ENCODE peak calls at places on chromosomes 3 and 15, in ten cellular contexts. D is H1, Q is right lobe of liver, T is spleen, I is body of pancreas, M is HCT116, H is prostate gland, W is uterus, Y is heart left ventricle, R is IMR-90. Z is an unnamed sample. For H3K4me1, the result is how much of the 10 kb centered on the place peaks cover.

GRCh38 chr3:24270204-24270671 is 224.4 kb downstream of the THRB start:
- DNase-seq in D (no peak), Q (no peak), T (no peak), I (no peak), M (no peak), H (no peak), W (no peak), Y (no peak), R (no peak), Z (no peak)

GRCh38 chr15:32028921-32029320 is 1.4 kb upstream of the CHRNA7 start:
- DNase-seq in D (peak), Q (no peak), T (no peak), I (no peak), M (no peak), H (no peak), W (no peak), Y (no peak), R (no peak), Z (no peak)

GRCh38 chr3:51702156-51702555 is 4.7 kb upstream of the GRM2 start:
- DNase-seq in D (no peak), Q (no peak), T (peak), I (no peak), M (no peak), H (no peak), W (no peak), Y (peak), R (no peak), Z (no peak)

GRCh38 chr3:69328903-69329302 is 57.0 kb downstream of the FRMD4B start:
- DNase-seq in D (no peak), Q (no peak), T (no peak), I (no peak), M (no peak), H (no peak), W (no peak), Y (no peak), R (no peak), Z (no peak)

GRCh38 chr15:90165659-90166489 is 35.3 kb upstream of the SEMA4B start:
- DNase-seq in D (no peak), Q (peak), T (no peak), I (peak), M (peak), H (peak), W (peak), Y (peak), R (peak), Z (no peak)

GRCh38 chr15:54580643-54581042 is 602.4 kb downstream of the UNC13C start:
- DNase-seq in D (no peak), Q (no peak), T (no peak), I (no peak), M (no peak), H (no peak), W (no peak), Y (no peak), R (no peak), Z (no peak)

GRCh38 chr3:112043621-112044201 is 9.2 kb downstream of the TMPRSS7 start:
- DNase-seq in D (no peak), Q (peak), T (no peak), I (peak), M (peak), H (peak), W (peak), Y (no peak), R (peak), Z (no peak)

GRCh38 chr3:135366816-135367215 is 571.8 kb downstream of the EPHB1 start:
- DNase-seq in D (no peak), Q (no peak), T (no peak), I (no peak), M (no peak), H (no peak), W (no peak), Y (no peak), R (no peak), Z (no peak)

GRCh38 chr15:76340198-76340801 is 3.7 kb downstream of the ISL2 start:
- DNase-seq in D (peak), Q (no peak), T (peak), I (peak), M (no peak), H (no peak), W (no peak), Y (no peak), R (no peak), Z (no peak)

GRCh38 chr3:58989173-58989572 is 60.7 kb downstream of the CFAP20DC start:
- DNase-seq in D (no peak), Q (no peak), T (no peak), I (no peak), M (no peak), H (no peak), W (no peak), Y (no peak), R (peak), Z (no peak)

GRCh38 chr15:67172172-67172571 is 82.3 kb downstream of the AAGAB start:
- DNase-seq in D (no peak), Q (no peak), T (no peak), I (no peak), M (no peak), H (no peak), W (no peak), Y (no peak), R (peak), Z (no peak)

GRCh38 chr3:123893012-123893411 is 8.9 kb upstream of the MYLK start:
- DNase-seq in D (no peak), Q (no peak), T (no peak), I (no peak), M (no peak), H (no peak), W (no peak), Y (no peak), R (no peak), Z (no peak)

GRCh38 chr3:197381371-197381770 is 83.0 kb upstream of the DLG1 start:
- DNase-seq in D (no peak), Q (no peak), T (no peak), I (no peak), M (no peak), H (no peak), W (no peak), Y (no peak), R (no peak), Z (no peak)

GRCh38 chr3:4833471-4833870 is 145.8 kb upstream of the BHLHE40 start:
- DNase-seq in D (no peak), Q (no peak), T (no peak), I (no peak), M (no peak), H (no peak), W (no peak), Y (no peak), R (no peak), Z (no peak)

GRCh38 chr3:81033690-81034089 is 727.8 kb downstream of the GBE1 start:
- DNase-seq in D (no peak), Q (no peak), T (no peak), I (no peak), M (no peak), H (no peak), W (no peak), Y (no peak), R (no peak), Z (no peak)

GRCh38 chr3:107285197-107285596 is 92.0 kb upstream of the CCDC54 start:
- DNase-seq in D (no peak), Q (no peak), T (no peak), I (no peak), M (no peak), H (no peak), W (no peak), Y (no peak), R (peak), Z (no peak)

GRCh38 chr3:126927846-126928245 is 55.1 kb upstream of the PLXNA1 start:
- DNase-seq in D (no peak), Q (no peak), T (peak), I (no peak), M (no peak), H (no peak), W (no peak), Y (no peak), R (no peak), Z (no peak)

GRCh38 chr3:139319428-139320402 is 24.1 kb upstream of the MRPS22 start:
- DNase-seq in D (peak), Q (no peak), T (no peak), I (peak), M (no peak), H (no peak), W (no peak), Y (no peak), R (no peak), Z (no peak)

GRCh38 chr3:52305926-52306325 is 10.2 kb upstream of the DNAH1 start:
- DNase-seq in D (no peak), Q (no peak), T (no peak), I (no peak), M (no peak), H (no peak), W (no peak), Y (no peak), R (no peak), Z (no peak)

GRCh38 chr3:6779140-6779539 is 81.8 kb upstream of the GRM7 start:
- DNase-seq in D (peak), Q (no peak), T (no peak), I (no peak), M (peak), H (no peak), W (no peak), Y (no peak), R (no peak), Z (no peak)

GRCh38 chr15:51094606-51095569 is at the start of gene TNFAIP8L3:
- DNase-seq in D (peak), Q (peak), T (peak), I (peak), M (no peak), H (no peak), W (peak), Y (peak), R (no peak), Z (no peak)

GRCh38 chr15:66629817-66630576 is 64.2 kb upstream of the LCTL start:
- DNase-seq in D (no peak), Q (no peak), T (no peak), I (no peak), M (no peak), H (no peak), W (no peak), Y (no peak), R (no peak), Z (no peak)

GRCh38 chr15:59255647-59256380 is 49.2 kb downstream of the LDHAL6B start:
- DNase-seq in D (no peak), Q (peak), T (no peak), I (peak), M (peak), H (no peak), W (no peak), Y (no peak), R (peak), Z (no peak)

GRCh38 chr15:62569460-62570404 is 404.6 kb upstream of the C2CD4B start:
- DNase-seq in D (no peak), Q (peak), T (no peak), I (peak), M (no peak), H (peak), W (no peak), Y (peak), R (peak), Z (peak)

GRCh38 chr3:191473766-191474198 is 12.8 kb downstream of the PYDC2 start:
- DNase-seq in D (no peak), Q (no peak), T (no peak), I (no peak), M (no peak), H (peak), W (no peak), Y (no peak), R (no peak), Z (no peak)

GRCh38 chr15:40441012-40441735 is 421 bp downstream of the BAHD1 start:
- DNase-seq in D (peak), Q (no peak), T (peak), I (no peak), M (no peak), H (no peak), W (no peak), Y (peak), R (no peak), Z (no peak)

GRCh38 chr3:24953060-24953771 is 458.6 kb upstream of the THRB start:
- DNase-seq in D (no peak), Q (no peak), T (no peak), I (no peak), M (no peak), H (no peak), W (no peak), Y (no peak), R (no peak), Z (no peak)

GRCh38 chr3:45617430-45618080 is 23.0 kb downstream of the LIMD1 start:
- DNase-seq in D (no peak), Q (peak), T (peak), I (peak), M (no peak), H (peak), W (no peak), Y (no peak), R (no peak), Z (no peak)

GRCh38 chr3:468172-468571 is 271.6 kb downstream of the CHL1 start:
- DNase-seq in D (no peak), Q (no peak), T (no peak), I (no peak), M (no peak), H (no peak), W (no peak), Y (no peak), R (no peak), Z (no peak)

GRCh38 chr3:177144922-177145321 is 52.4 kb downstream of the TBL1XR1 start:
- DNase-seq in D (no peak), Q (no peak), T (no peak), I (no peak), M (no peak), H (no peak), W (no peak), Y (no peak), R (no peak), Z (no peak)

GRCh38 chr3:10738688-10739372 is 77.2 kb upstream of the SLC6A11 start:
- DNase-seq in D (peak), Q (peak), T (peak), I (peak), M (peak), H (peak), W (peak), Y (peak), R (peak), Z (peak)

GRCh38 chr3:53842436-53843194 is 3.6 kb downstream of the CHDH start:
- DNase-seq in D (peak), Q (peak), T (no peak), I (peak), M (peak), H (peak), W (peak), Y (no peak), R (peak), Z (peak)

GRCh38 chr3:143216709-143217182 is 97.2 kb downstream of the CHST2 start:
- DNase-seq in D (no peak), Q (no peak), T (no peak), I (no peak), M (no peak), H (no peak), W (no peak), Y (no peak), R (no peak), Z (no peak)

GRCh38 chr15:41512512-41513281 is 930 bp downstream of the LTK start:
- DNase-seq in D (peak), Q (no peak), T (peak), I (peak), M (no peak), H (no peak), W (no peak), Y (no peak), R (no peak), Z (no peak)

GRCh38 chr3:153043729-153044314 is 118.2 kb upstream of the RAP2B start:
- DNase-seq in D (no peak), Q (no peak), T (no peak), I (no peak), M (no peak), H (no peak), W (no peak), Y (no peak), R (peak), Z (no peak)

GRCh38 chr15:96237002-96237401 is 93.5 kb upstream of the NR2F2 start:
- DNase-seq in D (no peak), Q (no peak), T (no peak), I (no peak), M (no peak), H (no peak), W (no peak), Y (no peak), R (no peak), Z (no peak)

GRCh38 chr3:58899159-58899952 is 150.5 kb downstream of the CFAP20DC start:
- DNase-seq in D (peak), Q (no peak), T (peak), I (peak), M (no peak), H (no peak), W (peak), Y (peak), R (no peak), Z (no peak)

GRCh38 chr15:91944334-91944733 is 90.8 kb downstream of the SLCO3A1 start:
- DNase-seq in D (no peak), Q (no peak), T (no peak), I (peak), M (no peak), H (no peak), W (no peak), Y (no peak), R (no peak), Z (no peak)

GRCh38 chr15:91940466-91941381 is 87.2 kb downstream of the SLCO3A1 start:
- DNase-seq in D (no peak), Q (no peak), T (no peak), I (no peak), M (no peak), H (no peak), W (no peak), Y (no peak), R (no peak), Z (no peak)

GRCh38 chr15:91939432-91939831 is 85.9 kb downstream of the SLCO3A1 start:
- DNase-seq in D (no peak), Q (no peak), T (no peak), I (no peak), M (no peak), H (no peak), W (no peak), Y (peak), R (no peak), Z (no peak)

GRCh38 chr15:91942676-91943417 is 89.3 kb downstream of the SLCO3A1 start:
- DNase-seq in D (no peak), Q (peak), T (no peak), I (peak), M (peak), H (peak), W (peak), Y (no peak), R (peak), Z (peak)

GRCh38 chr15:91941871-91942270 is 88.4 kb downstream of the SLCO3A1 start:
- DNase-seq in D (no peak), Q (no peak), T (no peak), I (no peak), M (no peak), H (no peak), W (no peak), Y (no peak), R (no peak), Z (no peak)
- H3K4me1 ChIP-seq in D (under half), Q (under half), T (half or more), I (half or more), M (under half), H (under half), W (under half), Y (half or more), R (under half), Z (half or more)

GRCh38 chr3:160005004-160005403 is 16.4 kb downstream of the IL12A start:
- DNase-seq in D (no peak), Q (no peak), T (no peak), I (no peak), M (no peak), H (no peak), W (no peak), Y (no peak), R (no peak), Z (no peak)

GRCh38 chr3:160003520-160004128 is 15.0 kb downstream of the IL12A start:
- DNase-seq in D (peak), Q (peak), T (peak), I (peak), M (peak), H (no peak), W (no peak), Y (peak), R (peak), Z (peak)

GRCh38 chr3:160001850-160002623 is 13.4 kb downstream of the IL12A start:
- DNase-seq in D (no peak), Q (peak), T (no peak), I (no peak), M (no peak), H (peak), W (no peak), Y (no peak), R (no peak), Z (no peak)

GRCh38 chr3:159996959-159997358 is 8.3 kb downstream of the IL12A start:
- DNase-seq in D (no peak), Q (no peak), T (no peak), I (no peak), M (no peak), H (no peak), W (no peak), Y (no peak), R (no peak), Z (no peak)

DNA sequence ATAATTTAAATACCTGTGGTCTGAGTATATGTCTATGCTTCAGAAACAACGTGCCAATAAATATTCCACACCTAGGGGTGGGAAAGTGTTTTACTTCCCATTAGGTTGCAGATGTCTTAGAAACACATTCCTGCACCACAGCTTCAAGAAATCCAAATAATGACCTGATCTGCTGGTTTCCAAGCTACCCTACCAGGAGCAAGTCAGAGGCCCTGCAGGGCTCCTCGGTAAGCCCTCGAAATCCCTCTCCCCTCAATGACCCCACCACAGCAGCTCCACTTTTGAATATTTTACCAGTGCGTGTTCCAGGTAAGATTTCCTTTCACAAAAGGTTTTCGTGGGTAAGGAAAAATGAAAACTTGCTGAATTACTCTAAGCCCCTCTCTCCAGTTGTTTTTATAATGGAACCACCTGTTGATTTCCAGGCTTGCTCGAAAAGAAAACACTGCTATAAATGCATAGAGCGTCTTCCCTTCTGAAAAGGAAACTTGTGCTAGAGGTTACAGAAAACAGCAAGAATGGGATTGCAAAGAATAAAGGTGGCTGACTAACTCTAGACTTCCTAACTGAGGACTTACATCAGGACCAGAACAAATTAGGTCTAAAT is 12.6 kb downstream of the IL12A start:
- DNase-seq in D (no peak), Q (no peak), T (no peak), I (no peak), M (no peak), H (no peak), W (no peak), Y (no peak), R (no peak), Z (no peak)
- H3K4me3 ChIP-seq in D (no peak), Q (no peak), T (no peak), I (no peak), M (no peak), H (no peak), W (no peak), Y (no peak), R (no peak), Z (no peak)

DNA sequence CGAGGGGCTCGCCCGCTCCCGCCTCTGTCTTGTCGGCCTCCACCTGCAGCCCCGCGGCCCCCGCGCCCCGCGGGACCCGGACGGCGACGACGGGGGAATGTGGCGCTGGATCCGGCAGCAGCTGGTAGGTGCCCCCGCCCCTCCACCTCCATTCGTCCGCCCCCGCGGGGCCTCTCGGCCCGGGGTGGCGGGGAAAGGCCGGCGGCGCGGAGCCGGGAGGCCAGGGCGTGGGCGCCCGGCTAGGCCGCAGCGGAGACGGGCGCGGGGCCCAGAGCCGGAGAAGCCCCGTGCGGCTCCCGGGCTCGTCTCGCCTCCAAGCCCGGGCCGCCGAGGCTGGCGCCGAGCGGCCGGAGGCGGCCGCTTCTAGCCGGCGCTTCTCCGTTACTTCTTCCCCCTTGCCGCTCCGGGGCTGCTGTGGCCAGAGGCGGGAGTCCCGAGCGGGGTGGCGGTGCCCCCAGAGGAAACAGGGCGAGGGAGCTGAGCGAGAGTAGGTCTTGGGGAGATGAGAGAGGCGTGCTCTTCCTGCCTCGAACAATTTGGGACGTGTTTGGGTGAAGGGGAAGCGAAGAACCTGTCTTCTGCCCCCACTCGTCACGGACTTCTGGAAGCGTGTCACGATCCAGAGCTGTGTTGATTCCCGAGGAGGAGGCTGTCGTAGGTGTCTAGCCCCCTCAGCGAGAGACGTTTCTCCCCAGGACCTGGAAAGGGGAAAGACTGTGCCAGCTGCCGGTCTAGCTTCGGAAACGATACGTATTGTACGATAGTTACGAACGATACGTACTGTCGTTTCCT is 555 bp downstream of the ATP11B start:
- DNase-seq in D (peak), Q (peak), T (peak), I (peak), M (no peak), H (peak), W (peak), Y (peak), R (peak), Z (peak)
- TF ChIP-seq POLR2A in D (no peak), Q (no peak), T (no peak), I (peak), M (no peak), H (no peak), W (no peak), Y (no peak), R (peak), Z (no peak)

DNA sequence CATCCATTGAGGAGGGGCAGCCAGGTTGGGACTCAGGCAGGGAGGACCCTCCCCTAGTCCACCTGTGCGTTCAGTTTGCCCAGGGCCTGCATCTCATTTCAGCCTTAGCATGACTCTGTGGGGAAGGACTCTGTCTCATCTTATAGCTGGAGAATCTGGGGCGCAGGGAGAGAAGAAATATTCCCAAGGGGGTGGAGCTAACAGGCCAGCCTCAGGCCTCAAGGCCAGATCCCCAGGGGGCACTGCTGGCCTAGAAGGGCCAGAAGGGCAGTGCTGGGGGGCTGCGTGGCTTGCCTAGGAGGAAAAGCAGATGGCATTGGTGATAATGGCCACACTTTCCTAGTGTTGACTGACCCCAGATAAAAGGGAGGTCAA is 10.9 kb downstream of the AMOTL2 start:
- DNase-seq in D (no peak), Q (no peak), T (peak), I (no peak), M (no peak), H (no peak), W (no peak), Y (no peak), R (no peak), Z (no peak)
- H3K4me1 ChIP-seq in D (under half), Q (under half), T (half or more), I (half or more), M (half or more), H (under half), W (half or more), Y (half or more), R (half or more), Z (half or more)

Z was measured in tibial nerve.